ENCODE peak calls at places on chromosomes 13 and 19, in eight cellular contexts. W is GM12891, C is stomach, T is breast epithelium, R is suprapubic skin, F is transverse colon, I is sigmoid colon, A is HepG2. B is an unnamed sample.
A peak's percentile ranks its signal among the peaks of the same experiment; 100 is the strongest.

GRCh38 chr19:33461256-33462111 is 60.1 kb downstream of the PEPD start:
- DNase-seq in W (no peak), C (no peak), T (no peak), R (peak; percentile 68), F (no peak), I (no peak), A (no peak), B (no peak)

GRCh38 chr19:1012334-1012733 is 8.6 kb downstream of the TMEM259 start:
- DNase-seq in W (no peak), C (no peak), T (no peak), R (no peak), F (no peak), I (no peak), A (no peak), B (no peak)

GRCh38 chr13:34589581-34589980 is 352.5 kb upstream of the NBEA start:
- DNase-seq in W (no peak), C (no peak), T (no peak), R (no peak), F (no peak), I (no peak), A (no peak), B (no peak)

GRCh38 chr13:91155512-91156114 is 191.9 kb upstream of the MIR17HG start:
- DNase-seq in W (no peak), C (no peak), T (no peak), R (no peak), F (no peak), I (no peak), A (no peak), B (no peak)

GRCh38 chr13:83220241-83220640 is 662.0 kb downstream of the SLITRK1 start:
- DNase-seq in W (no peak), C (no peak), T (no peak), R (no peak), F (no peak), I (no peak), A (no peak), B (no peak)

GRCh38 chr13:50574731-50575130 is 268.8 kb downstream of the DLEU7 start:
- DNase-seq in W (no peak), C (no peak), T (no peak), R (no peak), F (no peak), I (no peak), A (no peak), B (no peak)

GRCh38 chr13:112616586-112617381 is 28.8 kb upstream of the TUBGCP3 start:
- DNase-seq in W (peak; percentile 41), C (no peak), T (no peak), R (no peak), F (no peak), I (no peak), A (peak; percentile 35), B (peak; percentile 53)

GRCh38 chr13:27954406-27954851 is 14.7 kb downstream of the CDX2 start:
- DNase-seq in W (no peak), C (peak; percentile 49), T (no peak), R (no peak), F (peak; percentile 53), I (no peak), A (no peak), B (peak; percentile 31)

GRCh38 chr13:20431080-20431479 is 94.6 kb downstream of the CRYL1 start:
- DNase-seq in W (no peak), C (no peak), T (no peak), R (no peak), F (no peak), I (no peak), A (no peak), B (no peak)

GRCh38 chr13:31160857-31161582 is 684 bp downstream of the HSPH1 start:
- DNase-seq in W (no peak), C (peak; percentile 60), T (peak; percentile 30), R (no peak), F (peak; percentile 70), I (peak; percentile 72), A (peak; percentile 31), B (peak; percentile 74)

GRCh38 chr13:93217701-93218100 is 8.9 kb upstream of the GPC6 start:
- DNase-seq in W (no peak), C (no peak), T (no peak), R (no peak), F (no peak), I (no peak), A (peak; percentile 32), B (no peak)

GRCh38 chr13:94342436-94343242 is 136.8 kb downstream of the DCT start:
- DNase-seq in W (no peak), C (no peak), T (no peak), R (no peak), F (no peak), I (no peak), A (no peak), B (no peak)

GRCh38 chr19:18710986-18711751 is 27.7 kb downstream of the CRTC1 start:
- DNase-seq in W (no peak), C (no peak), T (no peak), R (no peak), F (no peak), I (peak; percentile 88), A (no peak), B (no peak)

GRCh38 chr13:113837554-113838355 is 26.1 kb downstream of the GAS6 start:
- DNase-seq in W (no peak), C (peak; percentile 89), T (peak; percentile 96), R (peak; percentile 96), F (peak; percentile 84), I (peak; percentile 98), A (peak; percentile 55), B (peak; percentile 92)

GRCh38 chr13:113769881-113770280 is 10.9 kb downstream of the TMEM255B start:
- DNase-seq in W (no peak), C (peak; percentile 11), T (no peak), R (peak; percentile 34), F (no peak), I (peak; percentile 27), A (no peak), B (no peak)

GRCh38 chr19:54026656-54027055 is 35.2 kb downstream of the CACNG6 start:
- DNase-seq in W (no peak), C (no peak), T (no peak), R (no peak), F (no peak), I (no peak), A (no peak), B (no peak)

GRCh38 chr13:32610977-32611376 is 24.7 kb downstream of the PDS5B start:
- DNase-seq in W (no peak), C (no peak), T (no peak), R (no peak), F (no peak), I (no peak), A (no peak), B (no peak)
- TF ChIP-seq POLR2A in W (no peak), C (no peak), T (no peak), R (no peak), F (no peak), I (no peak), A (no peak), B (no peak)

GRCh38 chr13:97982286-97982685 is 28.8 kb downstream of the IPO5 start:
- DNase-seq in W (no peak), C (no peak), T (no peak), R (no peak), F (no peak), I (no peak), A (no peak), B (peak; percentile 64)
- TF ChIP-seq POLR2AphosphoS5 in W (no peak), C (no peak), T (no peak), R (no peak), F (no peak), I (no peak), A (no peak), B (no peak)

DNA sequence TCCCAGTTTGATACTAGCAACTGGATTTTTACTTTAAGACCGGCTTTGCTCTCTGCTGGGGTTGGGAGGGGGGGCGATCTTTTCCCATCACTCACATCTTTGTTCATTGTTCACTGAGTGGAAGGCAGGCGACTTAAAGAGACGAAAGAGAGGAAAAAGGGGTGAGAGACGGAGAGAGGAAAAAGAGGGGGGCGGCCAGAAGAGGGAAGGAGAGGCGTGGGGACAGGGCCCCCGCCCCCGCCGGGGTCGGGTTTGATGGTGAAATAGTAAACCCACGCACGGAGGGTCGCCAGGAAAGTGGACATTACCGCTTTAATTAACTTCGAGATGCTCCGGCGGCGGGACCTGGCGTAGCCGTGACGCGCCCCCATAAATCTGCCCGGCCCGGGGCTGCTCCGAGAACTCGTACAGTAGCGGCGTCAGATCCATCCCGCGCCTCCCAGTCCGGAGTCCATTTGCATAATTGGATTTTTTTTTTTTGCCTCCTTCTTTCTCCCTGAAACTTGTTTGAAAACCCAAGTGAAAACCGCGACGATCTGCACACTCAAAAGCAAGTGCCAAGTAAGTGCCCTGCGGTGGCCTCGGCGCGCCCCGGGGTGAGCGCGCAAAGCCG is 144.0 kb upstream of the ZNF536 start:
- DNase-seq in W (no peak), C (no peak), T (no peak), R (no peak), F (peak; percentile 13), I (peak; percentile 61), A (no peak), B (no peak)
- TF ChIP-seq POLR2A in W (no peak), C (no peak), T (no peak), R (no peak), F (no peak), I (no peak), A (no peak), B (no peak)

DNA sequence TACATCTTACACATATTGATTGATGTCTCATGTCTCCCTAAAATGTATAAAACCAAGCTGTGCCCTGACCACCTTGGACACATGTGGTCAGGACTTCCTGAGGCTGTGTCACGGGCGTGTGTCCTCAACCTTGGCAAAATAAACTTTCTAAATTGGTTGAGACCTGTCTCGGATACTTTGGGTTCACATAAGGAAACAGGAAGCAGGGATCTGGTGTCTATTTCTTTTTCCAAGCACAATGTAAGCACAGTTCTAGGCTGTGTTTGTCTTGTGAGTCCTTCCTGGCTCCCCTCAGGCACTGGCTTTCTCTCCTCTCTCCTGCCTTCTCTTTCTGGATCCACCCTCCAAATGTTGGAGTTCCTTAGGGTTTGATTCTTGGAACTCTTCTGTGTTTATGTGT is 27.6 kb upstream of the TPT1 start:
- DNase-seq in W (no peak), C (no peak), T (no peak), R (no peak), F (no peak), I (no peak), A (no peak), B (no peak)
- TF ChIP-seq POLR2AphosphoS5 in W (no peak), C (peak; percentile 10), T (no peak), R (no peak), F (no peak), I (no peak), A (no peak), B (no peak)

GRCh38 chr13:57982782-57983181 is 351.2 kb downstream of the PCDH17 start:
- DNase-seq in W (no peak), C (no peak), T (no peak), R (no peak), F (no peak), I (no peak), A (no peak), B (no peak)

GRCh38 chr13:57992416-57992815 is 360.9 kb downstream of the PCDH17 start:
- DNase-seq in W (no peak), C (no peak), T (no peak), R (no peak), F (no peak), I (no peak), A (no peak), B (no peak)

GRCh38 chr13:57988276-57988675 is 356.7 kb downstream of the PCDH17 start:
- DNase-seq in W (no peak), C (no peak), T (no peak), R (no peak), F (no peak), I (no peak), A (no peak), B (no peak)
- TF ChIP-seq POLR2A in W (no peak), C (no peak), T (no peak), R (no peak), F (no peak), I (no peak), A (no peak), B (no peak)

GRCh38 chr13:75217949-75218348 is 264.0 kb downstream of the TBC1D4 start:
- DNase-seq in W (no peak), C (no peak), T (no peak), R (no peak), F (no peak), I (no peak), A (no peak), B (no peak)
- TF ChIP-seq POLR2AphosphoS5 in W (no peak), C (no peak), T (no peak), R (no peak), F (no peak), I (no peak), A (no peak), B (no peak)